ENCODE peak calls at places on chromosomes 6 and 20, in seven cellular contexts. X is SK-N-SH, O is AG09309, K is BJ, G is choroid plexus epithelial cell, W is AG04450, Z is coronary artery. H is an unnamed sample.

GRCh38 chr6:70124882-70125535 is 177.9 kb downstream of the COL9A1 start:
- DNase-seq in X (no peak), O (no peak), K (peak; percentile 9), G (peak; percentile 15), W (no peak), Z (no peak), H (no peak)

GRCh38 chr6:13660893-13661292 is 45.8 kb downstream of the NOL7 start:
- DNase-seq in X (no peak), O (no peak), K (no peak), G (no peak), W (no peak), Z (no peak), H (no peak)

GRCh38 chr6:20877008-20877937 is 343.0 kb downstream of the CDKAL1 start:
- DNase-seq in X (no peak), O (peak; percentile 70), K (peak; percentile 80), G (peak; percentile 96), W (peak; percentile 76), Z (peak; percentile 72), H (peak; percentile 79)

GRCh38 chr6:20038805-20039204 is 173.5 kb downstream of the MBOAT1 start:
- DNase-seq in X (no peak), O (peak; percentile 14), K (no peak), G (peak; percentile 24), W (no peak), Z (no peak), H (no peak)

GRCh38 chr20:62980970-62981369 is 25.8 kb downstream of the BHLHE23 start:
- DNase-seq in X (peak; percentile 73), O (no peak), K (no peak), G (peak; percentile 10), W (no peak), Z (no peak), H (no peak)

GRCh38 chr20:62252342-62252966 is 14.1 kb downstream of the OSBPL2 start:
- DNase-seq in X (no peak), O (no peak), K (no peak), G (peak; percentile 20), W (no peak), Z (no peak), H (no peak)

GRCh38 chr6:1553562-1554088 is 56.1 kb upstream of the FOXC1 start:
- DNase-seq in X (no peak), O (no peak), K (no peak), G (no peak), W (no peak), Z (no peak), H (no peak)

GRCh38 chr6:45543298-45544235 is 165.8 kb upstream of the SUPT3H start:
- DNase-seq in X (no peak), O (no peak), K (no peak), G (peak; percentile 55), W (no peak), Z (no peak), H (no peak)

GRCh38 chr6:17394192-17394611 is 807 bp downstream of the CAP2 start:
- DNase-seq in X (no peak), O (no peak), K (peak; percentile 21), G (peak; percentile 69), W (no peak), Z (peak; percentile 79), H (peak; percentile 19)

GRCh38 chr6:163355471-163355991 is 59.0 kb upstream of the QKI start:
- DNase-seq in X (peak; percentile 36), O (no peak), K (no peak), G (peak; percentile 76), W (no peak), Z (no peak), H (no peak)

GRCh38 chr6:163892814-163893561 is 478.5 kb downstream of the QKI start:
- DNase-seq in X (no peak), O (no peak), K (no peak), G (no peak), W (no peak), Z (no peak), H (no peak)

GRCh38 chr6:5656226-5656625 is 350.5 kb downstream of the NRN1 start:
- DNase-seq in X (no peak), O (no peak), K (no peak), G (no peak), W (no peak), Z (no peak), H (no peak)

GRCh38 chr6:151291145-151292055 is 51.6 kb downstream of the AKAP12 start:
- DNase-seq in X (peak; percentile 39), O (no peak), K (no peak), G (peak; percentile 92), W (peak; percentile 67), Z (peak; percentile 93), H (peak; percentile 92)

GRCh38 chr6:73203098-73203497 is 22.2 kb downstream of the KHDC1L start:
- DNase-seq in X (no peak), O (peak; percentile 2), K (no peak), G (no peak), W (no peak), Z (no peak), H (no peak)

GRCh38 chr6:105488521-105489212 is 85.8 kb upstream of the PREP start:
- DNase-seq in X (no peak), O (no peak), K (no peak), G (peak; percentile 19), W (no peak), Z (no peak), H (no peak)

GRCh38 chr20:3931664-3932063 is 42.5 kb downstream of the PANK2 start:
- DNase-seq in X (no peak), O (no peak), K (no peak), G (no peak), W (no peak), Z (no peak), H (no peak)

GRCh38 chr6:39951716-39952115 is 17.5 kb upstream of the MOCS1 start:
- DNase-seq in X (no peak), O (no peak), K (no peak), G (no peak), W (no peak), Z (no peak), H (no peak)

GRCh38 chr20:16548073-16548672 is 25.1 kb downstream of the KIF16B start:
- DNase-seq in X (no peak), O (no peak), K (no peak), G (no peak), W (no peak), Z (no peak), H (no peak)

GRCh38 chr20:4795394-4795793 is 73.7 kb downstream of the PRND start:
- DNase-seq in X (no peak), O (peak; percentile 10), K (no peak), G (peak; percentile 66), W (peak; percentile 47), Z (no peak), H (peak; percentile 21)

GRCh38 chr20:39146394-39146793 is 184.2 kb downstream of the DHX35 start:
- DNase-seq in X (no peak), O (no peak), K (no peak), G (no peak), W (no peak), Z (no peak), H (no peak)

GRCh38 chr20:25239387-25240370 is 8.2 kb upstream of the PYGB start:
- DNase-seq in X (no peak), O (no peak), K (no peak), G (no peak), W (no peak), Z (no peak), H (no peak)
- H3K4me3 ChIP-seq in X (no peak overlapping the region), O (no peak overlapping the region), K (no peak overlapping the region), G (no peak overlapping the region), W (no peak overlapping the region), Z (no peak overlapping the region), H (no peak overlapping the region)

DNA sequence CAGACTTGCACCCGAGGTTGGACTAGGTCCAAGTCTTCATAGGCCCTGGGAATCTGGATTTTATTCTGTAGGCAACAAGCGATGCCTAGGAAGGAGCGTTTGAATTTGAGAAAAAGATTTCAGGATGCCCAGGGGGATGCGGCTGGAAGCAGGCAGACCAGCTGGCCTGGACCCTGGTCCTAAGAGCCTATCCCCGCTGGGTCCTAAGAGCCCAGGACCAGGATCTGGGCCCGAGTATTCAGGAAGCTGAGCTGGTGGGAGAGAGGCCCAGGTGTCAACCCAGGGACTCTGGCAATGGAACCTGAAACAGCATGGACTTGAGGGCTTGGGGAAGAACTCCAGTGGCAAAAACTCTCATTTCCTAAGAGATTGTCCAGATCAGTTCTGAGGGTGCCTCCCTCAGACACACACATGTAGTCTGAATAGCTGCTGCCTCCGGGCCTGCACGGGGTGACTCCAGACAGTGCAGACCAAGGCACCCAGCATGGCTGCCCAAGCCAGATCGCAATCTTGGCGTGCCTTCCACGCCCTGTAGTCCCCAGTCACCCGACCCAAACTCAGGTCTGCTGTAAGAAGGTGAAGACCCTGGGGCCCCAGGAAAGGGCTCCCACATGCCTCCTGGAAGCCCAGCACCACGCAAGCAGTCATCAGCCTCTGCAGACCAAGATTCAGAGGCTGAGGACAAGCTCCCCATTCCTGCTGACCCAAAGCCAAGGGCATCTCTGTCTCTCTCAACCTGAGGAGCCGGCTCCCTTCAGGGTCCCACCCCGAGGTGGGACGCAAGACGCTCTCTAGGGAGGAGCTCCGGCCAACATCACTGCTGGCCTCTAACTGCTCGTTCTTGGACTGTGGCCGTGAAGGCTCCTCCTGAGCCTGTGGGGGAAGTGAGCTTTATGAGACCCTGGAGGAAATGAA is 34.4 kb downstream of the RRBP1 start:
- DNase-seq in X (no peak), O (no peak), K (no peak), G (no peak), W (no peak), Z (no peak), H (no peak)
- H3K4me3 ChIP-seq in X (no peak overlapping the region), O (no peak overlapping the region), K (no peak overlapping the region), G (no peak overlapping the region), W (no peak overlapping the region), Z (no peak overlapping the region), H (no peak overlapping the region)

GRCh38 chr6:122063090-122063489 is 336.4 kb upstream of the HSF2 start:
- DNase-seq in X (no peak), O (no peak), K (no peak), G (no peak), W (no peak), Z (no peak), H (no peak)

GRCh38 chr6:122059918-122060317 is 339.5 kb upstream of the HSF2 start:
- DNase-seq in X (peak; percentile 5), O (no peak), K (no peak), G (no peak), W (no peak), Z (no peak), H (no peak)

GRCh38 chr6:122063761-122064160 is 335.7 kb upstream of the HSF2 start:
- DNase-seq in X (no peak), O (no peak), K (no peak), G (no peak), W (no peak), Z (no peak), H (no peak)

GRCh38 chr6:122066200-122066599 is 333.3 kb upstream of the HSF2 start:
- DNase-seq in X (no peak), O (no peak), K (no peak), G (no peak), W (no peak), Z (no peak), H (no peak)

DNA sequence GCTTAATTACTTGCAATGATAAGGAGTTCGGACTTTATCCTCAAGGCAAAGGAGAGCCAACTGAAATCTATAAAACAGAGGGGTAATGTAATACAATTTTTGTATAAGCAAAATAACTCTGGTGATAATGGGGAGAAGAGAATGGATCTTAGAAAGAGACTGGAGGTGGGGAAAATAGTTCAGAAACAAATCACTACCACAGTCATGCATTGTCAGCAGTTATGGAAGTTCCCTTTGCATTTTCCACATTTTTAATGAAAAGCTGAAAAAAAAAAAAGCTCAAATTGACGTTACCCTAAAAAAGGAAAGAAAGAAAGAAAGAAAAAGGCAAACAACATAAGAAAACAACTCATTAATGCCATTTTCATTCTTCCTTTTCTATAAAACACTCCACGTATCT is 337.6 kb upstream of the HSF2 start:
- DNase-seq in X (no peak), O (no peak), K (no peak), G (no peak), W (no peak), Z (no peak), H (no peak)
- H3K4me3 ChIP-seq in X (no peak overlapping the region), O (no peak overlapping the region), K (no peak overlapping the region), G (no peak overlapping the region), W (no peak overlapping the region), Z (no peak overlapping the region), H (no peak overlapping the region)

GRCh38 chr6:52352239-52353008 is 9.5 kb upstream of the PAQR8 start:
- DNase-seq in X (no peak), O (peak; percentile 85), K (peak; percentile 90), G (peak; percentile 95), W (peak; percentile 92), Z (no peak), H (peak; percentile 91)
- H3K4me3 ChIP-seq in X (no peak overlapping the region), O (peak overlapping the region; percentile 20), K (no peak overlapping the region), G (no peak overlapping the region), W (peak overlapping the region; percentile 42), Z (peak overlapping the region; percentile 2), H (peak overlapping the region; percentile 18)

H was measured in AG04449.